ENCODE peak calls at places on chromosomes 7 and 10, in six cellular contexts. One of them, this sample, is unnamed. For H3K4me1, the result is how much of the 10 kb centered on the place peaks cover.

GRCh38 chr7:73367006-73367405 is 39.0 kb downstream of the FKBP6 start:
- DNase-seq in sigmoid colon: no peak
- DNase-seq in HCT116: no peak
- DNase-seq in prostate gland: no peak
- DNase-seq in endothelial cell of umbilical vein: no peak
- DNase-seq in H1: no peak
- DNase-seq in this sample: no peak

GRCh38 chr7:26291251-26291650 is 411 bp upstream of the SNX10 start:
- DNase-seq in sigmoid colon: no peak
- DNase-seq in HCT116: no peak
- DNase-seq in prostate gland: no peak
- DNase-seq in endothelial cell of umbilical vein: no peak
- DNase-seq in H1: no peak
- DNase-seq in this sample: no peak

GRCh38 chr7:45874408-45875131 is 1.7 kb upstream of the CCDC201 start:
- DNase-seq in sigmoid colon: no peak
- DNase-seq in HCT116: no peak
- DNase-seq in prostate gland: no peak
- DNase-seq in endothelial cell of umbilical vein: peak
- DNase-seq in H1: no peak
- DNase-seq in this sample: no peak

GRCh38 chr10:106566871-106567270 is 597.6 kb downstream of the SORCS1 start:
- DNase-seq in sigmoid colon: no peak
- DNase-seq in HCT116: no peak
- DNase-seq in prostate gland: peak
- DNase-seq in endothelial cell of umbilical vein: no peak
- DNase-seq in H1: no peak
- DNase-seq in this sample: no peak

GRCh38 chr7:69782917-69783684 is 184.8 kb downstream of the AUTS2 start:
- DNase-seq in sigmoid colon: peak
- DNase-seq in HCT116: no peak
- DNase-seq in prostate gland: peak
- DNase-seq in endothelial cell of umbilical vein: no peak
- DNase-seq in H1: no peak
- DNase-seq in this sample: no peak

GRCh38 chr7:131381069-131381838 is 53.6 kb downstream of the MKLN1 start:
- DNase-seq in sigmoid colon: no peak
- DNase-seq in HCT116: no peak
- DNase-seq in prostate gland: no peak
- DNase-seq in endothelial cell of umbilical vein: no peak
- DNase-seq in H1: no peak
- DNase-seq in this sample: no peak

GRCh38 chr7:148906707-148907498 is 22.8 kb upstream of the EZH2 start:
- DNase-seq in sigmoid colon: no peak
- DNase-seq in HCT116: no peak
- DNase-seq in prostate gland: no peak
- DNase-seq in endothelial cell of umbilical vein: no peak
- DNase-seq in H1: no peak
- DNase-seq in this sample: no peak

GRCh38 chr7:134827436-134827835 is 48.0 kb downstream of the CALD1 start:
- DNase-seq in sigmoid colon: no peak
- DNase-seq in HCT116: no peak
- DNase-seq in prostate gland: no peak
- DNase-seq in endothelial cell of umbilical vein: no peak
- DNase-seq in H1: no peak
- DNase-seq in this sample: no peak

GRCh38 chr7:97016392-97017196 is 8.0 kb downstream of the DLX5 start:
- DNase-seq in sigmoid colon: no peak
- DNase-seq in HCT116: no peak
- DNase-seq in prostate gland: no peak
- DNase-seq in endothelial cell of umbilical vein: no peak
- DNase-seq in H1: no peak
- DNase-seq in this sample: peak

GRCh38 chr10:51503378-51503777 is 196.0 kb downstream of the CSTF2T start:
- DNase-seq in sigmoid colon: no peak
- DNase-seq in HCT116: no peak
- DNase-seq in prostate gland: no peak
- DNase-seq in endothelial cell of umbilical vein: no peak
- DNase-seq in H1: no peak
- DNase-seq in this sample: no peak

GRCh38 chr7:80078159-80078731 is 56.4 kb upstream of the GNAI1 start:
- DNase-seq in sigmoid colon: no peak
- DNase-seq in HCT116: no peak
- DNase-seq in prostate gland: no peak
- DNase-seq in endothelial cell of umbilical vein: peak
- DNase-seq in H1: no peak
- DNase-seq in this sample: no peak

GRCh38 chr7:104267701-104268368 is 60.0 kb upstream of the ORC5 start:
- DNase-seq in sigmoid colon: no peak
- DNase-seq in HCT116: no peak
- DNase-seq in prostate gland: no peak
- DNase-seq in endothelial cell of umbilical vein: peak
- DNase-seq in H1: no peak
- DNase-seq in this sample: no peak

GRCh38 chr7:50270531-50271018 is 33.9 kb upstream of the IKZF1 start:
- DNase-seq in sigmoid colon: no peak
- DNase-seq in HCT116: no peak
- DNase-seq in prostate gland: no peak
- DNase-seq in endothelial cell of umbilical vein: no peak
- DNase-seq in H1: no peak
- DNase-seq in this sample: no peak

GRCh38 chr10:96259150-96259549 is 12.2 kb downstream of the BLNK start:
- DNase-seq in sigmoid colon: no peak
- DNase-seq in HCT116: no peak
- DNase-seq in prostate gland: no peak
- DNase-seq in endothelial cell of umbilical vein: no peak
- DNase-seq in H1: no peak
- DNase-seq in this sample: no peak
- H3K4me1 ChIP-seq in sigmoid colon: under half
- H3K4me1 ChIP-seq in HCT116: under half
- H3K4me1 ChIP-seq in prostate gland: under half
- H3K4me1 ChIP-seq in endothelial cell of umbilical vein: under half
- H3K4me1 ChIP-seq in H1: under half
- H3K4me1 ChIP-seq in this sample: under half

GRCh38 chr7:101926265-101926664 is 108.8 kb downstream of the CUX1 start:
- DNase-seq in sigmoid colon: peak
- DNase-seq in HCT116: no peak
- DNase-seq in prostate gland: no peak
- DNase-seq in endothelial cell of umbilical vein: no peak
- DNase-seq in H1: no peak
- DNase-seq in this sample: no peak

GRCh38 chr7:101923276-101923985 is 106.0 kb downstream of the CUX1 start:
- DNase-seq in sigmoid colon: peak
- DNase-seq in HCT116: no peak
- DNase-seq in prostate gland: no peak
- DNase-seq in endothelial cell of umbilical vein: no peak
- DNase-seq in H1: no peak
- DNase-seq in this sample: no peak

GRCh38 chr7:101922631-101923275 is 105.3 kb downstream of the CUX1 start:
- DNase-seq in sigmoid colon: peak
- DNase-seq in HCT116: no peak
- DNase-seq in prostate gland: no peak
- DNase-seq in endothelial cell of umbilical vein: no peak
- DNase-seq in H1: no peak
- DNase-seq in this sample: no peak

GRCh38 chr7:101921061-101921460 is 103.6 kb downstream of the CUX1 start:
- DNase-seq in sigmoid colon: peak
- DNase-seq in HCT116: no peak
- DNase-seq in prostate gland: no peak
- DNase-seq in endothelial cell of umbilical vein: no peak
- DNase-seq in H1: no peak
- DNase-seq in this sample: no peak

GRCh38 chr7:101924171-101924570 is 106.7 kb downstream of the CUX1 start:
- DNase-seq in sigmoid colon: peak
- DNase-seq in HCT116: peak
- DNase-seq in prostate gland: no peak
- DNase-seq in endothelial cell of umbilical vein: peak
- DNase-seq in H1: no peak
- DNase-seq in this sample: no peak
- TF ChIP-seq POLR2AphosphoS5 in sigmoid colon: peak
- TF ChIP-seq POLR2AphosphoS5 in HCT116: peak
- TF ChIP-seq POLR2AphosphoS5 in prostate gland: no peak
- TF ChIP-seq POLR2AphosphoS5 in endothelial cell of umbilical vein: no peak
- TF ChIP-seq POLR2AphosphoS5 in H1: no peak
- TF ChIP-seq POLR2AphosphoS5 in this sample: peak

GRCh38 chr10:125011171-125011925 is 69.4 kb downstream of the ZRANB1 start:
- DNase-seq in sigmoid colon: no peak
- DNase-seq in HCT116: no peak
- DNase-seq in prostate gland: no peak
- DNase-seq in endothelial cell of umbilical vein: no peak
- DNase-seq in H1: no peak
- DNase-seq in this sample: no peak

GRCh38 chr10:125011926-125012705 is 70.2 kb downstream of the ZRANB1 start:
- DNase-seq in sigmoid colon: peak
- DNase-seq in HCT116: no peak
- DNase-seq in prostate gland: no peak
- DNase-seq in endothelial cell of umbilical vein: no peak
- DNase-seq in H1: no peak
- DNase-seq in this sample: no peak

GRCh38 chr10:125014086-125014830 is 72.3 kb downstream of the ZRANB1 start:
- DNase-seq in sigmoid colon: peak
- DNase-seq in HCT116: no peak
- DNase-seq in prostate gland: no peak
- DNase-seq in endothelial cell of umbilical vein: peak
- DNase-seq in H1: no peak
- DNase-seq in this sample: no peak

GRCh38 chr10:125013529-125013872 is 71.6 kb downstream of the ZRANB1 start:
- DNase-seq in sigmoid colon: peak
- DNase-seq in HCT116: no peak
- DNase-seq in prostate gland: no peak
- DNase-seq in endothelial cell of umbilical vein: no peak
- DNase-seq in H1: no peak
- DNase-seq in this sample: no peak

GRCh38 chr10:125012851-125013528 is 71.1 kb downstream of the ZRANB1 start:
- DNase-seq in sigmoid colon: no peak
- DNase-seq in HCT116: no peak
- DNase-seq in prostate gland: no peak
- DNase-seq in endothelial cell of umbilical vein: no peak
- DNase-seq in H1: no peak
- DNase-seq in this sample: no peak
- H3K4me1 ChIP-seq in sigmoid colon: under half
- H3K4me1 ChIP-seq in HCT116: under half
- H3K4me1 ChIP-seq in prostate gland: under half
- H3K4me1 ChIP-seq in endothelial cell of umbilical vein: under half
- H3K4me1 ChIP-seq in H1: under half
- H3K4me1 ChIP-seq in this sample: half or more

GRCh38 chr7:966291-967069 is 8.9 kb downstream of the COX19 start:
- DNase-seq in sigmoid colon: no peak
- DNase-seq in HCT116: no peak
- DNase-seq in prostate gland: no peak
- DNase-seq in endothelial cell of umbilical vein: no peak
- DNase-seq in H1: no peak
- DNase-seq in this sample: no peak

GRCh38 chr7:964401-965231 is 10.1 kb upstream of the ADAP1 start:
- DNase-seq in sigmoid colon: peak
- DNase-seq in HCT116: no peak
- DNase-seq in prostate gland: no peak
- DNase-seq in endothelial cell of umbilical vein: no peak
- DNase-seq in H1: no peak
- DNase-seq in this sample: no peak

GRCh38 chr7:962401-963081 is 8.1 kb upstream of the ADAP1 start:
- DNase-seq in sigmoid colon: peak
- DNase-seq in HCT116: no peak
- DNase-seq in prostate gland: no peak
- DNase-seq in endothelial cell of umbilical vein: no peak
- DNase-seq in H1: no peak
- DNase-seq in this sample: no peak

GRCh38 chr7:961546-962400 is 7.3 kb upstream of the ADAP1 start:
- DNase-seq in sigmoid colon: peak
- DNase-seq in HCT116: no peak
- DNase-seq in prostate gland: no peak
- DNase-seq in endothelial cell of umbilical vein: no peak
- DNase-seq in H1: no peak
- DNase-seq in this sample: no peak

GRCh38 chr7:963236-964078 is 9.0 kb upstream of the ADAP1 start:
- DNase-seq in sigmoid colon: peak
- DNase-seq in HCT116: no peak
- DNase-seq in prostate gland: no peak
- DNase-seq in endothelial cell of umbilical vein: no peak
- DNase-seq in H1: no peak
- DNase-seq in this sample: no peak
- TF ChIP-seq POLR2AphosphoS5 in sigmoid colon: no peak
- TF ChIP-seq POLR2AphosphoS5 in HCT116: no peak
- TF ChIP-seq POLR2AphosphoS5 in prostate gland: no peak
- TF ChIP-seq POLR2AphosphoS5 in endothelial cell of umbilical vein: peak
- TF ChIP-seq POLR2AphosphoS5 in H1: no peak
- TF ChIP-seq POLR2AphosphoS5 in this sample: no peak

DNA sequence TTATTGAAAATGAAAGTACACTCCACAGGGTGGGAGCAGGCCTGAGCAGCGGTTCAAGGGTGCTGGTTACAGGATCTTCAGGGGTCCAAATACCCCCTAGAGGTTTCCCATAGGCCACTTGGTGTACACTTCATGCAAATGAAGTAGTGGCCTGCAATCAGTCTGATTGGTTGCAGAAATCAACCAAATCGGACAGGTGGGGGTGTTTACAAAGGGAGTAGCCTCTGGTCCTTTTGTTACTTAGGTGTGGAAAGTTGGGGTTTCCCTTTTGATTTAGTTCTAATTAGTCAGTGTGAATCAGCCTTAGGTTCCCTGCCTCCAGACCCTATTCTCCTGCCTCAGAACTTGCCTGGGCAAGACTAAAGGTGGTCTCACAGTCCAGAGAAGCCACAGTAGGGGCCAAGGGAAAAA is 49.6 kb downstream of the SYPL1 start:
- DNase-seq in sigmoid colon: no peak
- DNase-seq in HCT116: no peak
- DNase-seq in prostate gland: no peak
- DNase-seq in endothelial cell of umbilical vein: no peak
- DNase-seq in H1: no peak
- DNase-seq in this sample: no peak
- H3K4me1 ChIP-seq in sigmoid colon: under half
- H3K4me1 ChIP-seq in HCT116: under half
- H3K4me1 ChIP-seq in prostate gland: under half
- H3K4me1 ChIP-seq in endothelial cell of umbilical vein: under half
- H3K4me1 ChIP-seq in H1: under half
- H3K4me1 ChIP-seq in this sample: half or more

GRCh38 chr10:89846786-89847185 is 145.4 kb downstream of the KIF20B start:
- DNase-seq in sigmoid colon: no peak
- DNase-seq in HCT116: no peak
- DNase-seq in prostate gland: no peak
- DNase-seq in endothelial cell of umbilical vein: no peak
- DNase-seq in H1: no peak
- DNase-seq in this sample: no peak
- TF ChIP-seq POLR2AphosphoS5 in sigmoid colon: no peak
- TF ChIP-seq POLR2AphosphoS5 in HCT116: no peak
- TF ChIP-seq POLR2AphosphoS5 in prostate gland: no peak
- TF ChIP-seq POLR2AphosphoS5 in endothelial cell of umbilical vein: no peak
- TF ChIP-seq POLR2AphosphoS5 in H1: no peak
- TF ChIP-seq POLR2AphosphoS5 in this sample: no peak

DNA sequence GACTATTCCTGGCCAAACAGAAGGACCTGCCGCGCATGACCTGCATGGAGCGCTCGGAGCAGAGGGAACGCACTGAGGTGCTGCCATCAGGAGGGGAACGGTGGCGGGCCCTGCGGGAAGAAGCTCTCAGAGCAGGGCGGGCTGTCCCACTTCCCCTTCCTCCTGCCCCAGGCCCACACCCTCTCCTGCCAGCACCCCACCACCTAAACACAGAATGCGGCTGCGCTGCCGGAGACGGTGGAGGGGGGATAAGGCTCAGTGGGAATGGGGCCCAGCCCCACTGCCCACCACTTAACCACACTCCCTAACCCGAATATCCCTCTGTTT is 117.0 kb downstream of the MAD1L1 start:
- DNase-seq in sigmoid colon: no peak
- DNase-seq in HCT116: no peak
- DNase-seq in prostate gland: no peak
- DNase-seq in endothelial cell of umbilical vein: no peak
- DNase-seq in H1: no peak
- DNase-seq in this sample: no peak
- H3K4me1 ChIP-seq in sigmoid colon: under half
- H3K4me1 ChIP-seq in HCT116: half or more
- H3K4me1 ChIP-seq in prostate gland: under half
- H3K4me1 ChIP-seq in endothelial cell of umbilical vein: under half
- H3K4me1 ChIP-seq in H1: under half
- H3K4me1 ChIP-seq in this sample: under half